ENCODE peak calls at places on chromosomes 16 and 17, in seven cellular contexts. One of them, this sample, is unnamed.

GRCh38 chr17:78359216-78359935 is 501 bp downstream of the SOCS3 start:
- DNase-seq in left lung: peak; percentile 89
- DNase-seq in CD8-positive, alpha-beta T cell: peak; percentile 38
- DNase-seq in neural progenitor cell: peak; percentile 66
- DNase-seq in A673: peak; percentile 52
- DNase-seq in fibroblast of lung: peak; percentile 52
- DNase-seq in A549: peak; percentile 64
- DNase-seq in this sample: no peak

GRCh38 chr16:4358831-4359561 is 7.9 kb upstream of the PAM16 start:
- DNase-seq in left lung: peak; percentile 91
- DNase-seq in CD8-positive, alpha-beta T cell: peak; percentile 76
- DNase-seq in neural progenitor cell: peak; percentile 88
- DNase-seq in A673: peak; percentile 61
- DNase-seq in fibroblast of lung: peak; percentile 34
- DNase-seq in A549: peak; percentile 58
- DNase-seq in this sample: peak; percentile 42

GRCh38 chr17:75808905-75809621 is 24.5 kb downstream of the UNK start:
- DNase-seq in left lung: peak; percentile 17
- DNase-seq in CD8-positive, alpha-beta T cell: no peak
- DNase-seq in neural progenitor cell: no peak
- DNase-seq in A673: peak; percentile 44
- DNase-seq in fibroblast of lung: peak; percentile 42
- DNase-seq in A549: no peak
- DNase-seq in this sample: no peak

GRCh38 chr17:71631483-71631882 is 489.3 kb upstream of the SOX9 start:
- DNase-seq in left lung: no peak
- DNase-seq in CD8-positive, alpha-beta T cell: no peak
- DNase-seq in neural progenitor cell: no peak
- DNase-seq in A673: peak; percentile 51
- DNase-seq in fibroblast of lung: no peak
- DNase-seq in A549: peak; percentile 6
- DNase-seq in this sample: no peak

GRCh38 chr17:80835816-80836657 is 155.6 kb upstream of the CHMP6 start:
- DNase-seq in left lung: peak; percentile 71
- DNase-seq in CD8-positive, alpha-beta T cell: no peak
- DNase-seq in neural progenitor cell: no peak
- DNase-seq in A673: no peak
- DNase-seq in fibroblast of lung: no peak
- DNase-seq in A549: no peak
- DNase-seq in this sample: no peak

GRCh38 chr17:57502696-57503307 is 242.3 kb downstream of the CCDC182 start:
- DNase-seq in left lung: no peak
- DNase-seq in CD8-positive, alpha-beta T cell: no peak
- DNase-seq in neural progenitor cell: no peak
- DNase-seq in A673: no peak
- DNase-seq in fibroblast of lung: no peak
- DNase-seq in A549: no peak
- DNase-seq in this sample: no peak

GRCh38 chr16:20868890-20869289 is 31.3 kb downstream of the DCUN1D3 start:
- DNase-seq in left lung: peak; percentile 89
- DNase-seq in CD8-positive, alpha-beta T cell: no peak
- DNase-seq in neural progenitor cell: peak; percentile 16
- DNase-seq in A673: no peak
- DNase-seq in fibroblast of lung: peak; percentile 82
- DNase-seq in A549: peak; percentile 45
- DNase-seq in this sample: no peak

GRCh38 chr17:74801896-74802295 is 25.8 kb upstream of the NAT9 start:
- DNase-seq in left lung: no peak
- DNase-seq in CD8-positive, alpha-beta T cell: no peak
- DNase-seq in neural progenitor cell: no peak
- DNase-seq in A673: no peak
- DNase-seq in fibroblast of lung: no peak
- DNase-seq in A549: no peak
- DNase-seq in this sample: no peak

GRCh38 chr17:43545383-43545632 is 832 bp downstream of the ETV4 start:
- DNase-seq in left lung: peak; percentile 85
- DNase-seq in CD8-positive, alpha-beta T cell: peak; percentile 22
- DNase-seq in neural progenitor cell: no peak
- DNase-seq in A673: peak; percentile 26
- DNase-seq in fibroblast of lung: no peak
- DNase-seq in A549: no peak
- DNase-seq in this sample: peak; percentile 16

GRCh38 chr17:27546624-27547300 is 84.2 kb upstream of the LGALS9 start:
- DNase-seq in left lung: no peak
- DNase-seq in CD8-positive, alpha-beta T cell: no peak
- DNase-seq in neural progenitor cell: no peak
- DNase-seq in A673: no peak
- DNase-seq in fibroblast of lung: no peak
- DNase-seq in A549: no peak
- DNase-seq in this sample: no peak

GRCh38 chr17:14061666-14062560 is 7.4 kb upstream of the COX10 start:
- DNase-seq in left lung: no peak
- DNase-seq in CD8-positive, alpha-beta T cell: no peak
- DNase-seq in neural progenitor cell: no peak
- DNase-seq in A673: no peak
- DNase-seq in fibroblast of lung: peak; percentile 84
- DNase-seq in A549: no peak
- DNase-seq in this sample: no peak

DNA sequence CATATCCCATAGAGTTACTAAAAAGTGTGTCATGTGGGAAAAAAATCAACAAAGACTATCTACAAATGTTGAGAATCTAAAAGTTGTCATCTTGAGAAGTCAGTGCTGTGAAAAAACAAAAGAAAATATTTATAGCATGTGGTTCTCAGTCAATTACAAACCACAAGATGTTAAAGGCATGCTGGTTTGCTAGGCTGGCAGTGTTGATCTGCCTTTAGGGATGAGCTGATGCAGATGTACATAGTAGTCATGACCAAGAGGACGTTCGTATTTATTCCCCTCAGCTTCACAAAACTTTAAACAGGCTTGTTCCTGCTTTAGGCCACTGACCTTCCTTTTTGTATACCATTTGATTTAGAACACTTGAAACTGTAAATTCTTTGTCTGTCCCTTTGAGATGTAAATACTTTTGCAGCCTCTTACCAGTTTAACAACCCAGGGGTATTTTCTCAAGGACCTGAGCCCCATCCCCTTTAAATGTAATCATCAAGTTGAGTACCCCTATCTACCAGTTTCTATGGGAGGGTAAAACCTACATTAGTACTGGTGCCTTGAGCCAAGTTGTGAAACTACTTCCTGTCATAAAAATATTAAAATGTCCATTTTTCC is 446.6 kb downstream of the KCNJ18 start:
- DNase-seq in left lung: no peak
- DNase-seq in CD8-positive, alpha-beta T cell: no peak
- DNase-seq in neural progenitor cell: no peak
- DNase-seq in A673: no peak
- DNase-seq in fibroblast of lung: no peak
- DNase-seq in A549: no peak
- DNase-seq in this sample: no peak
- H3K9me3 ChIP-seq in left lung: peaks cover 15% of the 10 kb centered on the region
- H3K9me3 ChIP-seq in CD8-positive, alpha-beta T cell: no peaks in the 10 kb centered on the region
- H3K9me3 ChIP-seq in neural progenitor cell: peaks cover 43% of the 10 kb centered on the region
- H3K9me3 ChIP-seq in A673: peaks cover 65% of the 10 kb centered on the region
- H3K9me3 ChIP-seq in fibroblast of lung: no peaks in the 10 kb centered on the region
- H3K9me3 ChIP-seq in A549: no peaks in the 10 kb centered on the region
- H3K9me3 ChIP-seq in this sample: no peaks in the 10 kb centered on the region

GRCh38 chr17:69880591-69881112 is 194.4 kb upstream of the KCNJ16 start:
- DNase-seq in left lung: no peak
- DNase-seq in CD8-positive, alpha-beta T cell: no peak
- DNase-seq in neural progenitor cell: no peak
- DNase-seq in A673: no peak
- DNase-seq in fibroblast of lung: no peak
- DNase-seq in A549: no peak
- DNase-seq in this sample: no peak

GRCh38 chr17:69879576-69879975 is 195.4 kb upstream of the KCNJ16 start:
- DNase-seq in left lung: no peak
- DNase-seq in CD8-positive, alpha-beta T cell: no peak
- DNase-seq in neural progenitor cell: no peak
- DNase-seq in A673: no peak
- DNase-seq in fibroblast of lung: no peak
- DNase-seq in A549: no peak
- DNase-seq in this sample: no peak

GRCh38 chr17:69874220-69874670 is 200.8 kb upstream of the KCNJ16 start:
- DNase-seq in left lung: no peak
- DNase-seq in CD8-positive, alpha-beta T cell: no peak
- DNase-seq in neural progenitor cell: peak; percentile 9
- DNase-seq in A673: no peak
- DNase-seq in fibroblast of lung: peak; percentile 74
- DNase-seq in A549: no peak
- DNase-seq in this sample: no peak

GRCh38 chr17:69882281-69882680 is 192.7 kb upstream of the KCNJ16 start:
- DNase-seq in left lung: no peak
- DNase-seq in CD8-positive, alpha-beta T cell: no peak
- DNase-seq in neural progenitor cell: no peak
- DNase-seq in A673: no peak
- DNase-seq in fibroblast of lung: no peak
- DNase-seq in A549: no peak
- DNase-seq in this sample: no peak

DNA sequence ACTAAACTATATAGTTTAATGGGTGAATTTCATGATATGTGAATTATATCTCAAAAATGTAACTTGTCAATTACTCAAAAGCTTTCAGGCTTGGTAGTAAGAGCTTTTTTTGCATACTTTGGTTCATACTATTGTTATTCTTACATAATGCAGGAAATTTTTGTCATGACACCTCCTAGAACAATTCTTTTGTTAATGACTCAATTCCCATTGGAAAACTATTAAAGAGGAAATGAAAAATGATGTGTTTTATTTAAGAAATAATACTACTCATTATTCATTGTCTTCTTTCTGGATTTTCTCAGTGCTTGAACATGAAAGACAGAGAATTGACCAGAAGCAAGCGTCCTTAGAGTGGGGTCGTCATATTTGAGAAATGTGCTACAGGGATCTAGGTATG is 196.4 kb upstream of the KCNJ16 start:
- DNase-seq in left lung: no peak
- DNase-seq in CD8-positive, alpha-beta T cell: no peak
- DNase-seq in neural progenitor cell: no peak
- DNase-seq in A673: no peak
- DNase-seq in fibroblast of lung: no peak
- DNase-seq in A549: no peak
- DNase-seq in this sample: no peak
- H3K9me3 ChIP-seq in left lung: no peaks in the 10 kb centered on the region
- H3K9me3 ChIP-seq in CD8-positive, alpha-beta T cell: no peaks in the 10 kb centered on the region
- H3K9me3 ChIP-seq in neural progenitor cell: no peaks in the 10 kb centered on the region
- H3K9me3 ChIP-seq in A673: peaks cover 3% of the 10 kb centered on the region
- H3K9me3 ChIP-seq in fibroblast of lung: no peaks in the 10 kb centered on the region
- H3K9me3 ChIP-seq in A549: peaks cover 3% of the 10 kb centered on the region
- H3K9me3 ChIP-seq in this sample: no peaks in the 10 kb centered on the region

GRCh38 chr16:31727553-31727952 is 146.1 kb upstream of the ZNF267 start:
- DNase-seq in left lung: no peak
- DNase-seq in CD8-positive, alpha-beta T cell: no peak
- DNase-seq in neural progenitor cell: no peak
- DNase-seq in A673: no peak
- DNase-seq in fibroblast of lung: no peak
- DNase-seq in A549: no peak
- DNase-seq in this sample: no peak
- H3K9me3 ChIP-seq in left lung: peaks cover 78% of the 10 kb centered on the region
- H3K9me3 ChIP-seq in CD8-positive, alpha-beta T cell: no peaks in the 10 kb centered on the region
- H3K9me3 ChIP-seq in neural progenitor cell: no peaks in the 10 kb centered on the region
- H3K9me3 ChIP-seq in A673: no peaks in the 10 kb centered on the region
- H3K9me3 ChIP-seq in fibroblast of lung: no peaks in the 10 kb centered on the region
- H3K9me3 ChIP-seq in A549: peaks cover 31% of the 10 kb centered on the region
- H3K9me3 ChIP-seq in this sample: peaks cover 3% of the 10 kb centered on the region

DNA sequence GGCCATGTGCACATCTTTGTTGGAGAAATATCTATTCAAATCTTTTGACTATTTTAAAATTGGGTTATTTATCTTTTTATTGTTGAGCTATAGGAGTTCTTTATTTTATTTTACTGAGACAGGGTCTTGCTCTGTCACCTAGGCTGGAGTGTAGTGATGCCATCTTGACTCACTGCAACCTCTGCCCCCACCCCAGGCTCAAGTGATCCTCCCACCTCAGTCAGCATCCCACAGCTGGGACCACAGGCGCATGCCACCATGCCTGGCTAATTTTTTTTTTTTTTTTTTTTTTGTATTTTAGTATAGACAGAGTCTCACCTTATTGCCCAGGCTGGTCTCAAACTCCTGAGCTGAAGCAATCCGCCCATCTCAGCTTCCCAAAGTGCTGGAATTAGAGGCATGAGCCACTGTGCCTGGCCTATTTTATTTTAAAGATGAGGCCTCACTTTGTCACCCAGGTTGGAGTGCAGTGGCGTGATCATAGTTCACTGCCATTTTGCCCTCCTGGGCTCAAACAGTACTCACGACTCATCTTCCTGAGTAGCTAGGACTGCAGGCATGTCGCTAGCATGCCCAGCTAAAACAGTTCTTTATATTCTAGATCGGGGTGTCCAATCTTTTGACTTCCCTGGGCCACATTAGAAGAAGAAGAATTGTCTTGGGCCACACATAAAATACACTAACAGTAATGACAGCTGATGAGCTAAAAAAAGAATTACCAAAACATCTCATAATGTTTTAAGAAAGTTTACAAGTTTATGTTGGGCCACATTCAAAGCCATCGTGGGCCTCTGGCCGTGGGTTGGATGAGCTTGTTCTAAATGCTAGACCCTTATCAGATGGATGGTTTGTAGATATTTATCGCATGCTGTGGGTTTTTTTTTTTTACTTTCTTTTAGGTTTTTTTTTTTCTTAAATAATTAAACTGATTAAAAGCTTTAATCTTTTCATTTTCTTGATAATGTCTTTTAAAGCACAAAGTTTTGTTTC is 13.7 kb downstream of the TENT4B start:
- DNase-seq in left lung: no peak
- DNase-seq in CD8-positive, alpha-beta T cell: no peak
- DNase-seq in neural progenitor cell: no peak
- DNase-seq in A673: no peak
- DNase-seq in fibroblast of lung: no peak
- DNase-seq in A549: no peak
- DNase-seq in this sample: no peak
- H3K9me3 ChIP-seq in left lung: no peaks in the 10 kb centered on the region
- H3K9me3 ChIP-seq in CD8-positive, alpha-beta T cell: no peaks in the 10 kb centered on the region
- H3K9me3 ChIP-seq in neural progenitor cell: no peaks in the 10 kb centered on the region
- H3K9me3 ChIP-seq in A673: no peaks in the 10 kb centered on the region
- H3K9me3 ChIP-seq in fibroblast of lung: no peaks in the 10 kb centered on the region
- H3K9me3 ChIP-seq in A549: no peaks in the 10 kb centered on the region
- H3K9me3 ChIP-seq in this sample: no peaks in the 10 kb centered on the region

GRCh38 chr16:15979801-15980200 is 30.4 kb downstream of the ABCC1 start:
- DNase-seq in left lung: no peak
- DNase-seq in CD8-positive, alpha-beta T cell: no peak
- DNase-seq in neural progenitor cell: no peak
- DNase-seq in A673: no peak
- DNase-seq in fibroblast of lung: no peak
- DNase-seq in A549: no peak
- DNase-seq in this sample: no peak
- H3K9me3 ChIP-seq in left lung: peaks cover 39% of the 10 kb centered on the region
- H3K9me3 ChIP-seq in CD8-positive, alpha-beta T cell: peaks cover 5% of the 10 kb centered on the region
- H3K9me3 ChIP-seq in neural progenitor cell: peaks cover 14% of the 10 kb centered on the region
- H3K9me3 ChIP-seq in A673: peaks cover 8% of the 10 kb centered on the region
- H3K9me3 ChIP-seq in fibroblast of lung: no peaks in the 10 kb centered on the region
- H3K9me3 ChIP-seq in A549: peaks cover 33% of the 10 kb centered on the region
- H3K9me3 ChIP-seq in this sample: no peaks in the 10 kb centered on the region

GRCh38 chr16:35734728-35735402 is 2275.5 kb downstream of the TP53TG3F start:
- DNase-seq in left lung: no peak
- DNase-seq in CD8-positive, alpha-beta T cell: no peak
- DNase-seq in neural progenitor cell: no peak
- DNase-seq in A673: no peak
- DNase-seq in fibroblast of lung: no peak
- DNase-seq in A549: no peak
- DNase-seq in this sample: no peak
- H3K9me3 ChIP-seq in left lung: peaks cover 63% of the 10 kb centered on the region
- H3K9me3 ChIP-seq in CD8-positive, alpha-beta T cell: no peaks in the 10 kb centered on the region
- H3K9me3 ChIP-seq in neural progenitor cell: peaks cover 11% of the 10 kb centered on the region
- H3K9me3 ChIP-seq in A673: peaks cover 14% of the 10 kb centered on the region
- H3K9me3 ChIP-seq in fibroblast of lung: no peaks in the 10 kb centered on the region
- H3K9me3 ChIP-seq in A549: no peaks in the 10 kb centered on the region
- H3K9me3 ChIP-seq in this sample: peaks cover 9% of the 10 kb centered on the region

GRCh38 chr16:24674877-24675276 is 54.6 kb upstream of the TNRC6A start:
- DNase-seq in left lung: no peak
- DNase-seq in CD8-positive, alpha-beta T cell: no peak
- DNase-seq in neural progenitor cell: no peak
- DNase-seq in A673: no peak
- DNase-seq in fibroblast of lung: no peak
- DNase-seq in A549: no peak
- DNase-seq in this sample: no peak
- H3K9me3 ChIP-seq in left lung: no peaks in the 10 kb centered on the region
- H3K9me3 ChIP-seq in CD8-positive, alpha-beta T cell: no peaks in the 10 kb centered on the region
- H3K9me3 ChIP-seq in neural progenitor cell: no peaks in the 10 kb centered on the region
- H3K9me3 ChIP-seq in A673: no peaks in the 10 kb centered on the region
- H3K9me3 ChIP-seq in fibroblast of lung: no peaks in the 10 kb centered on the region
- H3K9me3 ChIP-seq in A549: no peaks in the 10 kb centered on the region
- H3K9me3 ChIP-seq in this sample: no peaks in the 10 kb centered on the region

This sample was measured in T-helper 17 cell.